ENCODE peak calls at places on chromosomes 7 and 10, in five cellular contexts. X is transverse colon, D is neural progenitor cell, E is adipocyte, N is Peyer's patch. K is an unnamed sample.

GRCh38 chr10:124704428-124704805 is 39.8 kb downstream of the FAM53B start:
- DNase-seq in D (no peak), E (no peak), X (no peak), N (no peak), K (no peak)

GRCh38 chr7:141355057-141355456 is 196.2 kb upstream of the AGK start:
- DNase-seq in N (no peak), D (no peak), X (no peak), E (no peak), K (no peak)

GRCh38 chr7:131008840-131009651 is 275.0 kb upstream of the KLF14 start:
- DNase-seq in N (no peak), X (no peak), E (peak; percentile 77), D (no peak), K (no peak)

GRCh38 chr7:34839645-34840044 is 181.6 kb downstream of the NPSR1 start:
- DNase-seq in D (no peak), E (no peak), N (no peak), X (no peak), K (no peak)

GRCh38 chr10:96448021-96448457 is 65.7 kb downstream of the TLL2 start:
- DNase-seq in D (peak; percentile 21), X (peak; percentile 14), N (no peak), E (no peak), K (peak; percentile 48)

GRCh38 chr7:138478499-138478908 is 18.4 kb downstream of the TRIM24 start:
- DNase-seq in N (no peak), E (no peak), X (no peak), D (no peak), K (peak; percentile 74)

GRCh38 chr10:123301077-123301875 is 147.1 kb downstream of the BUB3 start:
- DNase-seq in N (no peak), E (peak; percentile 10), D (peak; percentile 41), X (peak; percentile 11), K (no peak)

GRCh38 chr7:56023500-56023899 is 27.7 kb downstream of the PSPH start:
- DNase-seq in E (no peak), X (no peak), D (no peak), N (no peak), K (no peak)

GRCh38 chr7:1607686-1608085 is 37.9 kb upstream of the PSMG3 start:
- DNase-seq in E (no peak), N (no peak), D (no peak), X (no peak), K (no peak)

GRCh38 chr7:105934577-105935185 is 28.4 kb upstream of the CDHR3 start:
- DNase-seq in D (peak; percentile 53), N (no peak), X (no peak), E (peak; percentile 81), K (peak; percentile 38)

GRCh38 chr10:22599048-22599561 is 115.3 kb downstream of the PIP4K2A start:
- DNase-seq in X (no peak), N (no peak), E (peak; percentile 76), D (no peak), K (no peak)

GRCh38 chr10:28954211-28954610 is 276.9 kb downstream of the BAMBI start:
- DNase-seq in E (no peak), D (no peak), X (no peak), N (no peak), K (no peak)

GRCh38 chr7:55164527-55164926 is 145.7 kb downstream of the EGFR start:
- DNase-seq in X (no peak), N (no peak), D (no peak), E (no peak), K (no peak)

GRCh38 chr10:88902328-88902789 is 22.3 kb downstream of the STAMBPL1 start:
- DNase-seq in E (no peak), D (no peak), X (no peak), N (no peak), K (no peak)

GRCh38 chr10:43863859-43864591 is 215.3 kb upstream of the ZNF32 start:
- DNase-seq in N (no peak), D (no peak), E (peak; percentile 72), X (peak; percentile 46), K (peak; percentile 89)

GRCh38 chr7:28125381-28126046 is 55.1 kb downstream of the JAZF1 start:
- DNase-seq in X (no peak), D (no peak), E (peak; percentile 78), N (no peak), K (no peak)

GRCh38 chr10:94199565-94199964 is 163.2 kb downstream of the NOC3L start:
- DNase-seq in X (no peak), E (no peak), N (no peak), D (no peak), K (no peak)

GRCh38 chr10:69846252-69847000 is 44.7 kb downstream of the COL13A1 start:
- DNase-seq in N (no peak), E (no peak), D (peak; percentile 40), X (no peak), K (no peak)

GRCh38 chr10:12902135-12902572 is 99.4 kb downstream of the CCDC3 start:
- DNase-seq in N (peak; percentile 60), D (peak; percentile 89), E (peak; percentile 84), X (peak; percentile 37), K (peak; percentile 29)

GRCh38 chr10:127017406-127018297 is 112.4 kb downstream of the DOCK1 start:
- DNase-seq in D (no peak), N (no peak), E (no peak), X (no peak), K (peak; percentile 18)

GRCh38 chr10:100612601-100613595 is 77.2 kb downstream of the HIF1AN start:
- DNase-seq in N (no peak), X (no peak), D (no peak), E (no peak), K (no peak)

GRCh38 chr7:77685219-77685618 is 11.0 kb upstream of the RSBN1L start:
- DNase-seq in E (no peak), D (no peak), X (peak; percentile 26), N (no peak), K (peak; percentile 67)

GRCh38 chr7:104962781-104963180 is 51.2 kb upstream of the KMT2E start:
- DNase-seq in N (no peak), E (no peak), X (no peak), D (no peak), K (no peak)

GRCh38 chr10:76874151-76874550 is 763.5 kb downstream of the KCNMA1 start:
- DNase-seq in X (no peak), N (no peak), E (peak; percentile 70), D (no peak), K (no peak)

GRCh38 chr7:120272261-120272895 is 597 bp upstream of the KCND2 start:
- DNase-seq in N (no peak), D (peak; percentile 81), E (peak; percentile 79), X (no peak), K (peak; percentile 12)

GRCh38 chr10:95841711-95842498 is 65.9 kb upstream of the CC2D2B start:
- DNase-seq in D (peak; percentile 74), E (peak; percentile 91), N (peak; percentile 64), X (peak; percentile 44), K (peak; percentile 60)

GRCh38 chr10:8044908-8045727 is 9.4 kb upstream of the GATA3 start:
- DNase-seq in X (no peak), E (no peak), D (peak; percentile 72), N (no peak), K (no peak)

GRCh38 chr7:44626620-44627019 is 20.2 kb downstream of the OGDH start:
- DNase-seq in X (no peak), D (no peak), E (no peak), N (no peak), K (no peak)

GRCh38 chr7:112869111-112869774 is 79.0 kb upstream of the TMEM168 start:
- DNase-seq in X (peak; percentile 47), N (peak; percentile 28), E (no peak), D (peak; percentile 53), K (peak; percentile 28)

GRCh38 chr10:101330236-101331225 is 23.4 kb upstream of the BTRC start:
- DNase-seq in E (no peak), N (no peak), X (no peak), D (no peak), K (no peak)

GRCh38 chr10:35378547-35379210 is 42.4 kb downstream of the CCNY start:
- DNase-seq in X (no peak), D (no peak), E (no peak), N (no peak), K (no peak)
- H3K4me3 ChIP-seq in X (no peak overlapping the region), D (no peak overlapping the region), E (no peak overlapping the region), N (no peak overlapping the region), K (no peak overlapping the region)

GRCh38 chr7:67696124-67696523 is 699.5 kb downstream of the TYW1 start:
- DNase-seq in E (no peak), D (no peak), N (no peak), X (no peak), K (no peak)

GRCh38 chr7:67692425-67692824 is 695.8 kb downstream of the TYW1 start:
- DNase-seq in N (no peak), D (no peak), X (no peak), E (peak; percentile 26), K (no peak)

GRCh38 chr7:67696878-67697277 is 700.2 kb downstream of the TYW1 start:
- DNase-seq in N (no peak), X (no peak), D (no peak), E (no peak), K (no peak)
- H3K9me3 ChIP-seq in N (no peaks in the 10 kb centered on the region), X (no peaks in the 10 kb centered on the region), D (no peaks in the 10 kb centered on the region), E (peaks cover 5% of the 10 kb centered on the region), K (no peaks in the 10 kb centered on the region)

GRCh38 chr10:132571565-132572544 is 34.3 kb downstream of the INPP5A start:
- DNase-seq in X (peak; percentile 72), N (peak; percentile 84), D (peak; percentile 49), E (peak; percentile 62), K (peak; percentile 83)
- H3K4me1 ChIP-seq in X (peaks cover 48% of the 10 kb centered on the region), N (peaks cover 7% of the 10 kb centered on the region), D (peaks cover 19% of the 10 kb centered on the region), E (peaks cover 20% of the 10 kb centered on the region), K (peaks cover 15% of the 10 kb centered on the region)

DNA sequence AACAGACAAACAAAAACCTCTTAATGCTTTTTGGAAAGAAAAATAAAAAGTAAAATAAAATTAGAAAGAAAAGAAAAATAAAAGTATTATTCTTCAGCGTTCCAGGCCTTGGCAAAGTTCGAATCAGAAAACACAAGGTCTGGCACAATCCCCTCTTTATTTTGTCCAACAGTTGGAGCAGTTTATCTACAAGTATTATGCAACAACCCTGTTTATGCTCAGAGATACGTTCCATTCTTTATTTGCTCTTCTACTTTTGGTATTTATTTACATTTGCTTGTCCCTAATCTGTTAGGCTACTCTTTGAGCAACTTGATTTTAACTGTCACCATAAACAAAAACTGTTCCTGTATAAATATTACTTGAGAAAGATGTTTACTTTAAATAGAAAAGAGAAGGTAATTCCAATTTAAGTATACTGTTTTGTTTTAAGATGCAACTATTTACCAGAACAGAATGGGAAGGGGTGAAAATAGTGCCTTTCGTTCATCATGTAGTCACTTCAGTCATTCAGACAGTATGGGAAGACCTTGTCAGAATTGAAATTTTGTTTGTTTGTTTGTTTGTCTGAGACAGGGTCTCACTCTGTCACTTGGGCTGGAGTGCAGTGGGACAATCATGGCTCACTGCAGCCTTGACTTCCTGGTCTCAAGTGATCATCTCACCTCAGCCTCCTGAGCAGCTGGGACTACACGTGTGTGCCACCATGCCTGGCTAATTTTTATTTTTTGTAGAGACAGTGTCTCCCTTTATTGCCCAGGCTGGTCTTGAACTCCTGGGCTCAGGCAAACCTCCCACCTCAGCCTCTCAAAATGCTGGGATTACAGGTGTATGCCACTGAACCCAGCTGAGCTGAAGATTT is 5.7 kb downstream of the PDK4 start:
- DNase-seq in N (no peak), E (no peak), X (no peak), D (no peak), K (no peak)
- H3K4me3 ChIP-seq in N (peak overlapping the region; percentile 73), E (peak overlapping the region; percentile 97), X (peak overlapping the region; percentile 71), D (no peak overlapping the region), K (no peak overlapping the region)

DNA sequence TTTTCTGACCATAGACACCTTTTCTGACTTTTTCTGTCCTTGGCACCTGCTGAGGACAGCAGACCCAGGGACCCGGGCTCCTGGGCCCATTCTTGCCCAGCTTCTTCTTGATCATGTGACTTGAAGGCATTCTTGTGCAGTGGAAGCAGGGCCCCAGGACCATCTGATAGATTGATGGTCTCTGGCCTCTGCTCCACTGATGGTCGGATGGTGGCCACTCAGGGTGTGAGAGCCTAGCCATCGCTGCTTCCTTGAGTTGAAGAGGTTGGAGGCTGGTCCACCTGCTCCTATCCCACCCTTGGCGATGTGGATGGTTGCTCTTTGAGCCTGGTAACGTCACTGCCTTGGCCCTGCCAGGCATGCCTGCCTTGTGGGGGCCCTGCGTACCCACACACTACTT is 37.8 kb upstream of the ZNF716 start:
- DNase-seq in D (no peak), E (no peak), N (no peak), X (no peak), K (no peak)
- H3K9me3 ChIP-seq in D (peaks cover 10% of the 10 kb centered on the region), E (peaks cover 4% of the 10 kb centered on the region), N (no peaks in the 10 kb centered on the region), X (no peaks in the 10 kb centered on the region), K (no peaks in the 10 kb centered on the region)